ENCODE peak calls at places on chromosomes 11 and 22, in ten cellular contexts. T, K, P, L, O, W, C, V, A and Z are unnamed samples.

GRCh38 chr22:23608583-23608982 is 23.5 kb downstream of the DRICH1 start:
- DNase-seq in T (no peak), K (no peak), P (no peak), L (no peak), O (no peak), W (no peak), C (no peak), V (peak), A (peak), Z (no peak)

GRCh38 chr11:64378335-64378884 is 19.4 kb downstream of the RPS6KA4 start:
- DNase-seq in T (no peak), K (no peak), P (peak), L (no peak), O (no peak), W (no peak), C (no peak), V (no peak), A (no peak), Z (no peak)

GRCh38 chr11:100876826-100877545 is 189.9 kb downstream of the ARHGAP42 start:
- DNase-seq in T (no peak), K (no peak), P (peak), L (no peak), O (peak), W (peak), C (no peak), V (no peak), A (peak), Z (no peak)

GRCh38 chr22:25567305-25567704 is 2.8 kb downstream of the GRK3 start:
- DNase-seq in T (no peak), K (peak), P (no peak), L (no peak), O (no peak), W (no peak), C (no peak), V (no peak), A (no peak), Z (no peak)

GRCh38 chr11:64842851-64843841 is 1.3 kb downstream of the CDC42BPG start:
- DNase-seq in T (no peak), K (no peak), P (no peak), L (peak), O (no peak), W (no peak), C (no peak), V (peak), A (no peak), Z (peak)

GRCh38 chr11:111469200-111469599 is 43.0 kb downstream of the BTG4 start:
- DNase-seq in T (no peak), K (no peak), P (peak), L (no peak), O (no peak), W (no peak), C (no peak), V (no peak), A (no peak), Z (no peak)

GRCh38 chr11:91755526-91755925 is 469.1 kb upstream of the FAT3 start:
- DNase-seq in T (no peak), K (no peak), P (no peak), L (no peak), O (no peak), W (no peak), C (no peak), V (no peak), A (no peak), Z (no peak)

GRCh38 chr22:22233081-22233480 is 11.5 kb upstream of the VPREB1 start:
- DNase-seq in T (no peak), K (no peak), P (no peak), L (no peak), O (no peak), W (no peak), C (no peak), V (no peak), A (no peak), Z (no peak)

GRCh38 chr11:64853709-64854108 is 9.3 kb upstream of the CDC42BPG start:
- DNase-seq in T (no peak), K (no peak), P (no peak), L (no peak), O (no peak), W (no peak), C (no peak), V (no peak), A (no peak), Z (no peak)

GRCh38 chr22:24407278-24407665 is 20.1 kb upstream of the ADORA2A start:
- DNase-seq in T (no peak), K (no peak), P (no peak), L (no peak), O (no peak), W (no peak), C (no peak), V (no peak), A (no peak), Z (no peak)

GRCh38 chr11:129723146-129723963 is 92.3 kb upstream of the TMEM45B start:
- DNase-seq in T (no peak), K (no peak), P (no peak), L (no peak), O (no peak), W (no peak), C (no peak), V (no peak), A (no peak), Z (no peak)

GRCh38 chr11:67312187-67313021 is 9.1 kb downstream of the SSH3 start:
- DNase-seq in T (no peak), K (no peak), P (no peak), L (peak), O (no peak), W (no peak), C (no peak), V (peak), A (no peak), Z (no peak)

GRCh38 chr22:44338183-44338812 is 25.5 kb upstream of the SHISAL1 start:
- DNase-seq in T (no peak), K (no peak), P (no peak), L (no peak), O (no peak), W (peak), C (no peak), V (no peak), A (no peak), Z (no peak)

GRCh38 chr11:1547467-1548098 is 24.5 kb downstream of the DUSP8 start:
- DNase-seq in T (no peak), K (no peak), P (no peak), L (no peak), O (no peak), W (no peak), C (no peak), V (peak), A (no peak), Z (no peak)

GRCh38 chr11:30741039-30741550 is 154.9 kb upstream of the MPPED2 start:
- DNase-seq in T (no peak), K (no peak), P (no peak), L (peak), O (no peak), W (no peak), C (no peak), V (peak), A (no peak), Z (peak)

GRCh38 chr22:19786959-19787848 is 26.6 kb downstream of the TBX1 start:
- DNase-seq in T (no peak), K (no peak), P (no peak), L (no peak), O (no peak), W (no peak), C (no peak), V (no peak), A (no peak), Z (no peak)

GRCh38 chr11:62724171-62724570 is 3.1 kb downstream of the HNRNPUL2 start:
- DNase-seq in T (no peak), K (no peak), P (no peak), L (no peak), O (no peak), W (no peak), C (no peak), V (no peak), A (no peak), Z (no peak)

GRCh38 chr22:49929553-49929979 is 11.1 kb downstream of the CRELD2 start:
- DNase-seq in T (peak), K (no peak), P (peak), L (peak), O (no peak), W (peak), C (no peak), V (peak), A (no peak), Z (no peak)

GRCh38 chr11:48669146-48669545 is 180.6 kb downstream of the OR4A47 start:
- DNase-seq in T (no peak), K (no peak), P (no peak), L (no peak), O (no peak), W (no peak), C (no peak), V (no peak), A (no peak), Z (no peak)